ENCODE peak calls at places on chromosomes 16 and 17, in six cellular contexts. B is activated naive CD4-positive, alpha-beta T cell treated with anti-CD3 and anti-CD28 coated beads, Interleukin-2, amount 50 U/mL, for 16 hours; S is tibial nerve; T is activated CD4-positive, alpha-beta T cell treated with anti-CD3 and anti-CD28 coated beads, Interleukin-2, amount 50 U/mL, for 1 hour; Y is left ventricle myocardium superior; E is activated CD8-positive, alpha-beta memory T cell treated with anti-CD3 and anti-CD28 coated beads for 1 hour. L is an unnamed sample.

GRCh38 chr17:60472449-60472848 is 50.2 kb downstream of the CHCT1 start:
- DNase-seq in B (no peak), S (no peak), T (no peak), Y (no peak), E (no peak), L (no peak)

GRCh38 chr16:67542464-67542863 is 13.8 kb downstream of the RIPOR1 start:
- DNase-seq in B (peak; percentile 61), S (no peak), T (peak; percentile 70), Y (peak; percentile 43), E (no peak), L (peak; percentile 76)

GRCh38 chr16:66030036-66030435 is 336.5 kb upstream of the CDH5 start:
- DNase-seq in B (no peak), S (no peak), T (no peak), Y (peak; percentile 30), E (no peak), L (no peak)

GRCh38 chr17:44599298-44600175 is 42.3 kb downstream of the FZD2 start:
- DNase-seq in B (no peak), S (peak; percentile 38), T (no peak), Y (no peak), E (no peak), L (peak; percentile 92)

GRCh38 chr16:18948372-18949020 is 22.3 kb upstream of the SMG1 start:
- DNase-seq in B (no peak), S (no peak), T (no peak), Y (no peak), E (no peak), L (no peak)

GRCh38 chr17:48310748-48311213 is 119.2 kb downstream of the SKAP1 start:
- DNase-seq in B (no peak), S (no peak), T (no peak), Y (no peak), E (no peak), L (peak; percentile 40)

GRCh38 chr16:82655315-82655714 is 28.5 kb downstream of the CDH13 start:
- DNase-seq in B (peak; percentile 42), S (no peak), T (peak; percentile 63), Y (no peak), E (no peak), L (peak; percentile 90)

GRCh38 chr17:76791053-76791980 is 53.4 kb downstream of the MFSD11 start:
- DNase-seq in B (peak; percentile 29), S (no peak), T (peak; percentile 43), Y (peak; percentile 35), E (no peak), L (peak; percentile 56)

GRCh38 chr17:13346081-13346533 is 255.6 kb downstream of the HS3ST3A1 start:
- DNase-seq in B (no peak), S (no peak), T (no peak), Y (no peak), E (no peak), L (peak; percentile 95)

GRCh38 chr17:46059457-46059856 is 60.4 kb downstream of the STH start:
- DNase-seq in B (no peak), S (no peak), T (no peak), Y (no peak), E (no peak), L (no peak)

GRCh38 chr16:1941162-1941923 is 1.7 kb downstream of the MSRB1 start:
- DNase-seq in B (no peak), S (no peak), T (no peak), Y (no peak), E (no peak), L (no peak)

GRCh38 chr16:13997933-13998332 is 73.2 kb upstream of the MRTFB start:
- DNase-seq in B (no peak), S (no peak), T (no peak), Y (no peak), E (no peak), L (peak; percentile 83)

GRCh38 chr17:35460354-35460851 is 11.8 kb upstream of the SLFN13 start:
- DNase-seq in B (peak; percentile 31), S (no peak), T (peak; percentile 52), Y (peak; percentile 37), E (peak; percentile 39), L (peak; percentile 69)

GRCh38 chr16:4319454-4319853 is 3.6 kb downstream of the GLIS2 start:
- DNase-seq in B (peak; percentile 42), S (no peak), T (peak; percentile 46), Y (peak; percentile 68), E (no peak), L (no peak)

GRCh38 chr17:63930951-63931575 is 1.1 kb downstream of the CD79B start:
- DNase-seq in B (peak; percentile 54), S (peak; percentile 31), T (peak; percentile 51), Y (peak; percentile 82), E (no peak), L (no peak)

GRCh38 chr17:50687200-50688066 is 20.3 kb downstream of the ANKRD40 start:
- DNase-seq in B (no peak), S (no peak), T (no peak), Y (no peak), E (no peak), L (no peak)

GRCh38 chr16:89300311-89300975 is 82.9 kb downstream of the ZNF778 start:
- DNase-seq in B (no peak), S (no peak), T (no peak), Y (peak; percentile 73), E (no peak), L (no peak)

GRCh38 chr16:75188832-75189477 is 18.0 kb downstream of the CTRB2 start:
- DNase-seq in B (no peak), S (no peak), T (no peak), Y (no peak), E (no peak), L (no peak)

GRCh38 chr16:84153660-84154214 is 8.6 kb downstream of the DNAAF1 start:
- DNase-seq in B (no peak), S (no peak), T (no peak), Y (no peak), E (no peak), L (no peak)

GRCh38 chr16:65116216-65116615 is 5.6 kb downstream of the CDH11 start:
- DNase-seq in B (no peak), S (no peak), T (no peak), Y (no peak), E (no peak), L (no peak)

GRCh38 chr17:66689192-66689591 is 145.7 kb upstream of the CACNG5 start:
- DNase-seq in B (no peak), S (no peak), T (no peak), Y (no peak), E (no peak), L (no peak)

GRCh38 chr16:31198207-31198882 is 4.2 kb downstream of the PYCARD start:
- DNase-seq in B (no peak), S (no peak), T (no peak), Y (no peak), E (no peak), L (no peak)

GRCh38 chr17:80063815-80064585 is 27.6 kb downstream of the CCDC40 start:
- DNase-seq in B (no peak), S (no peak), T (no peak), Y (peak; percentile 52), E (no peak), L (peak; percentile 82)

GRCh38 chr17:42883802-42884553 is 16.6 kb upstream of the G6PC1 start:
- DNase-seq in B (no peak), S (no peak), T (no peak), Y (no peak), E (no peak), L (no peak)

GRCh38 chr16:83574388-83574787 is 233.4 kb upstream of the HSBP1 start:
- DNase-seq in B (no peak), S (no peak), T (no peak), Y (no peak), E (no peak), L (peak; percentile 87)

GRCh38 chr17:16911141-16911937 is 60.6 kb downstream of the TNFRSF13B start:
- DNase-seq in B (no peak), S (no peak), T (peak; percentile 20), Y (peak; percentile 25), E (no peak), L (no peak)

GRCh38 chr16:80846275-80847013 is 42.0 kb upstream of the CDYL2 start:
- DNase-seq in B (no peak), S (no peak), T (no peak), Y (no peak), E (no peak), L (no peak)

GRCh38 chr17:63274156-63274555 is 171.9 kb downstream of the CYB561 start:
- DNase-seq in B (no peak), S (no peak), T (no peak), Y (peak; percentile 53), E (no peak), L (no peak)

GRCh38 chr17:71023631-71024030 is 854.3 kb downstream of the KCNJ2 start:
- DNase-seq in B (no peak), S (no peak), T (no peak), Y (no peak), E (no peak), L (no peak)

GRCh38 chr17:47692137-47692894 is 1.6 kb upstream of the TBKBP1 start:
- DNase-seq in B (no peak), S (no peak), T (no peak), Y (no peak), E (no peak), L (no peak)

GRCh38 chr17:78041401-78042179 is 83.1 kb downstream of the TNRC6C start:
- DNase-seq in B (no peak), S (no peak), T (no peak), Y (no peak), E (no peak), L (no peak)

GRCh38 chr16:50644730-50645129 is 36.4 kb downstream of the SNX20 start:
- DNase-seq in B (peak; percentile 43), S (no peak), T (peak; percentile 42), Y (no peak), E (peak; percentile 16), L (peak; percentile 15)